ENCODE peak calls at places on chromosome 17, in nine cellular contexts. K is Peyer's patch, G is psoas muscle, V is brain microvascular endothelial cell, O is RWPE2, R is HFFc6, Q is neural crest cell, D is fibroblast of lung, F is RWPE1. H is an unnamed sample.
A peak's percentile ranks its signal among the peaks of the same experiment; 100 is the strongest.

GRCh38 chr17:49180303-49180702 is 30.1 kb downstream of the GNGT2 start:
- DNase-seq in F (peak; percentile 65), R (peak; percentile 47), O (no peak), G (peak; percentile 70), D (peak; percentile 31), Q (peak; percentile 69), K (peak; percentile 63), V (peak; percentile 48), H (no peak)

GRCh38 chr17:876272-876671 is 94.1 kb downstream of the MRM3 start:
- DNase-seq in K (no peak), V (no peak), O (no peak), D (no peak), G (no peak), F (no peak), R (no peak), Q (no peak), H (no peak)

GRCh38 chr17:48228720-48229119 is 121.2 kb downstream of the SNX11 start:
- DNase-seq in O (no peak), F (no peak), G (no peak), K (no peak), R (no peak), D (no peak), V (no peak), Q (no peak), H (no peak)

GRCh38 chr17:42518046-42518754 is 17.8 kb upstream of the NAGLU start:
- DNase-seq in R (peak; percentile 97), G (peak; percentile 90), Q (no peak), F (peak; percentile 84), O (peak; percentile 85), V (peak; percentile 91), K (peak; percentile 77), D (peak; percentile 97), H (no peak)

GRCh38 chr17:80212962-80213650 is 7.0 kb downstream of the SGSH start:
- DNase-seq in V (no peak), D (no peak), G (no peak), Q (no peak), K (no peak), O (no peak), R (no peak), F (no peak), H (no peak)

GRCh38 chr17:37461668-37462067 is 28.0 kb upstream of the DUSP14 start:
- DNase-seq in K (no peak), D (no peak), R (peak; percentile 16), F (no peak), V (no peak), G (no peak), O (no peak), Q (no peak), H (no peak)

GRCh38 chr17:5194346-5194745 is 2.7 kb upstream of the ZNF594 start:
- DNase-seq in V (no peak), R (peak; percentile 62), D (no peak), K (no peak), F (no peak), Q (no peak), G (no peak), O (no peak), H (no peak)

GRCh38 chr17:42016411-42016831 is 818 bp downstream of the DNAJC7 start:
- DNase-seq in O (no peak), R (peak; percentile 15), K (no peak), F (no peak), V (no peak), D (peak; percentile 31), Q (no peak), G (no peak), H (no peak)

GRCh38 chr17:55962931-55963378 is 190.3 kb upstream of the ANKFN1 start:
- DNase-seq in D (no peak), K (peak; percentile 60), R (no peak), V (no peak), Q (no peak), F (no peak), G (peak; percentile 54), O (no peak), H (no peak)

GRCh38 chr17:45692661-45693060 is 91.5 kb upstream of the CRHR1 start:
- DNase-seq in K (no peak), D (no peak), Q (no peak), F (no peak), G (no peak), V (no peak), R (no peak), O (peak; percentile 11), H (no peak)

GRCh38 chr17:43917348-43918025 is 10.2 kb upstream of the MPP2 start:
- DNase-seq in F (no peak), V (peak; percentile 11), O (no peak), Q (no peak), R (no peak), K (peak; percentile 70), G (peak; percentile 64), D (peak; percentile 19), H (no peak)

GRCh38 chr17:69523252-69523861 is 108.9 kb downstream of the MAP2K6 start:
- DNase-seq in K (no peak), D (peak; percentile 40), F (peak; percentile 42), V (peak; percentile 27), G (no peak), Q (no peak), R (peak; percentile 43), O (no peak), H (no peak)

GRCh38 chr17:74389094-74389753 is 21.9 kb downstream of the GPR142 start:
- DNase-seq in V (no peak), F (no peak), K (no peak), D (no peak), R (no peak), G (peak; percentile 22), O (no peak), Q (no peak), H (no peak)

GRCh38 chr17:36773039-36773438 is 164.2 kb upstream of the LHX1 start:
- DNase-seq in Q (no peak), K (no peak), R (no peak), G (no peak), V (no peak), D (no peak), F (no peak), O (no peak), H (no peak)

GRCh38 chr17:48004973-48005372 is 32.6 kb downstream of the COPZ2 start:
- DNase-seq in F (no peak), D (no peak), G (no peak), R (no peak), K (no peak), Q (no peak), V (no peak), O (no peak), H (no peak)

GRCh38 chr17:1490643-1491405 is 1.7 kb downstream of the MYO1C start:
- DNase-seq in Q (peak; percentile 50), R (no peak), O (no peak), K (peak; percentile 85), G (peak; percentile 78), F (peak; percentile 63), D (peak; percentile 39), V (no peak), H (peak; percentile 86)

DNA sequence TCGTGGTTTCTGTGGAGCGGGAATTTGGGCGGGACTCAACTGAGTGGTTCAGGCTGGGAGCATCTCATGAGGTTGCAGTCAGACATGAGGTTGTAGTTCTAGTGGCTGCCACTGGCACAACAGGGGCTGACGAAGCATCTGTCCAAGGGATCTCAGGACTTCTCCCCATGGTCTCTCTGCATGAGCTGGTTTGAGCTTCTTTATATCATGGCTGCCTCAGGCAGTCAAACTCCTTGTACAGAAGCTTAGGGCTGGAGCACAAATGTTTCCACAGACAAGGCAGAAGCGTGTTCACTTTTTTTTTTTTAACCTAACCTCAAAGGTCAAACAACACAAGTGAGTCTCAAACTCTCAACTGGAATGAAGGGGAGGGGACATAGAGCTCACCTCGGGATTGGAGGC is 243.3 kb downstream of the MSI2 start:
- DNase-seq in K (no peak), G (no peak), V (peak; percentile 18), Q (no peak), O (no peak), R (no peak), D (peak; percentile 63), F (no peak), H (no peak)
- TF ChIP-seq CTCF in K (no peak), G (no peak), V (peak; percentile 35), Q (no peak), O (no peak), R (peak; percentile 27), D (no peak), F (no peak), H (no peak)

DNA sequence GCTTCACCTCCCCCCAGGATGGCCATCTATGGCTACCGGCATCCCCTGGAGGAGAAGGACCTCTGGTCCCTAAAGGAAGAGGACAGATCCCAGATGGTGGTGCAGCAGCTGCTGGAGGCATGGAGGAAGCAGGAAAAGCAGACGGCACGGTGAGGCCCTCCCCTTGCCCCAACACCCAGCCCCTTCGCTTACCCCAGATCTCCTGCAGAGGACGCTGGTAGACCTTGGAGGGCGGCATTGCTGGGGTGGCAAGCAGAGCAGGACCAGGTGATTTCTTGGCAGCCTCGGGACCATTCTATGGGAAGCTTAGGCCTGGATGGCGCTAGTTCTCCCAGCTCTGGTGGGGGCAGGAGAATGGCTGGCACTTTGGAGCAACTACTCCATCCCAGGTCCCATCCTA is 24.5 kb downstream of the ABCC3 start:
- DNase-seq in F (no peak), K (no peak), D (no peak), Q (no peak), O (no peak), R (no peak), V (no peak), G (no peak), H (no peak)
- TF ChIP-seq CTCF in F (no peak), K (no peak), D (no peak), Q (no peak), O (no peak), R (peak; percentile 7), V (no peak), G (no peak), H (no peak)

GRCh38 chr17:66304304-66305174 is 2.1 kb downstream of the PRKCA start:
- DNase-seq in F (no peak), R (no peak), D (peak; percentile 51), K (peak; percentile 56), O (no peak), Q (no peak), G (no peak), V (no peak), H (no peak)
- TF ChIP-seq CTCF in F (no peak), R (no peak), D (no peak), K (peak; percentile 35), O (no peak), Q (no peak), G (no peak), V (peak; percentile 37), H (no peak)

DNA sequence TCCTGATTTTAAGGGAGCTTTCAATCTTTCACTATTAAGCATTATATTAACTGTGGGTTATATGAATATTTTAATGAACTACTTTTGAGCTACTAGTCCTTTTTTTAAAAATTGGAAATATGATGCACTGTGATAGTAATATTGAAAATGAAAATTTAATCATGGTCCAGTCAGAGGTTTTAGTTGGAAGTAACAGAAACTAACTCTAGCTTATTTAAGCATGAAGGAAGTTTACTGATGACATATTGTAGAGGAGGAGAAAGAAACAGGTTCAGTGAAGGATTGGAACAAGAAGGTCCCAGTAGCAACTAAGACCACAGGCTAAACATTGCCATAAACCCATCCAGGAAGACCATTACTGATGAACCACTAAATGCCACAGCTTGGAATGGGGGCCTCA is 20.9 kb upstream of the TMIGD1 start:
- DNase-seq in G (no peak), K (no peak), R (no peak), F (no peak), D (no peak), Q (no peak), V (no peak), O (no peak), H (no peak)
- TF ChIP-seq CTCF in G (no peak), K (no peak), R (no peak), F (no peak), D (no peak), Q (no peak), V (no peak), O (no peak), H (no peak)